ENCODE peak calls at places on chromosomes 13 and 19, in seven cellular contexts. Q is psoas muscle; A is heart right ventricle; X is fibroblast of mammary gland; J is fibroblast of lung; R is RWPE1; W is CD8-positive, alpha-beta T cell. L is an unnamed sample.
A peak's percentile ranks its signal among the peaks of the same experiment; 100 is the strongest.

GRCh38 chr13:40348096-40348679 is 318.3 kb downstream of the FOXO1 start:
- DNase-seq in Q (no peak), A (no peak), X (no peak), J (no peak), R (no peak), W (no peak), L (no peak)

GRCh38 chr19:38057954-38058690 is 151.1 kb downstream of the SIPA1L3 start:
- DNase-seq in Q (no peak), A (no peak), X (no peak), J (no peak), R (no peak), W (no peak), L (no peak)

GRCh38 chr13:46386996-46387851 is at the start of gene RUBCNL:
- DNase-seq in Q (peak; percentile 37), A (no peak), X (peak; percentile 64), J (peak; percentile 27), R (peak; percentile 75), W (no peak), L (peak; percentile 68)

GRCh38 chr19:3644351-3645066 is 17.9 kb upstream of the CACTIN start:
- DNase-seq in Q (no peak), A (no peak), X (peak; percentile 55), J (peak; percentile 63), R (no peak), W (no peak), L (no peak)

GRCh38 chr13:25886438-25887214 is 165.2 kb downstream of the SHISA2 start:
- DNase-seq in Q (no peak), A (no peak), X (peak; percentile 24), J (peak; percentile 95), R (peak; percentile 82), W (no peak), L (peak; percentile 92)

GRCh38 chr19:16661480-16662034 is 618 bp downstream of the TMEM38A start:
- DNase-seq in Q (peak; percentile 62), A (peak; percentile 71), X (no peak), J (no peak), R (no peak), W (no peak), L (no peak)

GRCh38 chr19:38759590-38760003 is 13.7 kb downstream of the LGALS7 start:
- DNase-seq in Q (no peak), A (no peak), X (peak; percentile 36), J (no peak), R (no peak), W (no peak), L (no peak)

GRCh38 chr19:50269653-50270052 is 59.5 kb downstream of the KCNC3 start:
- DNase-seq in Q (no peak), A (no peak), X (no peak), J (no peak), R (no peak), W (no peak), L (no peak)

GRCh38 chr13:41463823-41464602 is 6.7 kb downstream of the RGCC start:
- DNase-seq in Q (no peak), A (no peak), X (no peak), J (no peak), R (no peak), W (no peak), L (no peak)

GRCh38 chr13:76791290-76791664 is 94.9 kb downstream of the KCTD12 start:
- DNase-seq in Q (no peak), A (no peak), X (peak; percentile 27), J (no peak), R (no peak), W (no peak), L (no peak)

GRCh38 chr19:36210497-36210896 is 4.0 kb downstream of the ZNF565 start:
- DNase-seq in Q (no peak), A (no peak), X (no peak), J (peak; percentile 6), R (no peak), W (no peak), L (no peak)

GRCh38 chr13:52846567-52847321 is 1.7 kb downstream of the PCDH8 start:
- DNase-seq in Q (peak; percentile 50), A (peak; percentile 34), X (peak; percentile 28), J (peak; percentile 7), R (peak; percentile 32), W (no peak), L (no peak)

GRCh38 chr19:51325161-51325979 is 13.9 kb downstream of the IGLON5 start:
- DNase-seq in Q (no peak), A (no peak), X (no peak), J (no peak), R (no peak), W (no peak), L (no peak)

GRCh38 chr13:65985632-65986031 is 1244.5 kb downstream of the PCDH9 start:
- DNase-seq in Q (no peak), A (no peak), X (no peak), J (no peak), R (no peak), W (no peak), L (no peak)

GRCh38 chr19:46860125-46860845 is 512 bp upstream of the ARHGAP35 start:
- DNase-seq in Q (peak; percentile 99), A (peak; percentile 98), X (peak; percentile 97), J (peak; percentile 98), R (peak; percentile 97), W (peak; percentile 86), L (peak; percentile 99)

GRCh38 chr13:40381935-40382764 is 284.3 kb downstream of the FOXO1 start:
- DNase-seq in Q (no peak), A (peak; percentile 22), X (no peak), J (no peak), R (no peak), W (no peak), L (no peak)

GRCh38 chr19:5137114-5137513 is 168.2 kb downstream of the KDM4B start:
- DNase-seq in Q (no peak), A (no peak), X (no peak), J (no peak), R (no peak), W (no peak), L (no peak)

GRCh38 chr13:36850790-36851438 is 31.9 kb downstream of the RFXAP start:
- DNase-seq in Q (no peak), A (no peak), X (peak; percentile 18), J (no peak), R (no peak), W (no peak), L (peak; percentile 38)

GRCh38 chr13:30616927-30617314 is 799 bp upstream of the USPL1 start:
- DNase-seq in Q (no peak), A (peak; percentile 85), X (peak; percentile 93), J (peak; percentile 96), R (peak; percentile 69), W (no peak), L (peak; percentile 84)

GRCh38 chr19:29507081-29507860 is 18.5 kb upstream of the VSTM2B start:
- DNase-seq in Q (no peak), A (no peak), X (no peak), J (no peak), R (no peak), W (no peak), L (no peak)

GRCh38 chr13:95243207-95243606 is 58.0 kb downstream of the ABCC4 start:
- DNase-seq in Q (no peak), A (no peak), X (no peak), J (no peak), R (no peak), W (no peak), L (no peak)

GRCh38 chr13:46961719-46962118 is 64.9 kb upstream of the HTR2A start:
- DNase-seq in Q (no peak), A (no peak), X (peak; percentile 93), J (peak; percentile 82), R (peak; percentile 67), W (no peak), L (peak; percentile 83)

GRCh38 chr13:55087085-55087484 is 2053.6 kb upstream of the PRR20A start:
- DNase-seq in Q (no peak), A (no peak), X (no peak), J (no peak), R (no peak), W (no peak), L (no peak)

GRCh38 chr13:44206429-44206828 is 167.2 kb upstream of the SERP2 start:
- DNase-seq in Q (no peak), A (no peak), X (no peak), J (no peak), R (no peak), W (no peak), L (no peak)

GRCh38 chr13:46543307-46543706 is 9.7 kb upstream of the LRCH1 start:
- DNase-seq in Q (no peak), A (no peak), X (no peak), J (no peak), R (no peak), W (no peak), L (no peak)

GRCh38 chr19:50199254-50199545 is 4.2 kb upstream of the MYH14 start:
- DNase-seq in Q (no peak), A (peak; percentile 10), X (no peak), J (no peak), R (no peak), W (no peak), L (no peak)

GRCh38 chr13:111368091-111368490 is 47.6 kb downstream of the TEX29 start:
- DNase-seq in Q (no peak), A (no peak), X (no peak), J (no peak), R (no peak), W (no peak), L (no peak)
- TF ChIP-seq CTCF in Q (no peak), A (no peak), X (no peak), J (no peak), R (no peak), W (no peak), L (no peak)

DNA sequence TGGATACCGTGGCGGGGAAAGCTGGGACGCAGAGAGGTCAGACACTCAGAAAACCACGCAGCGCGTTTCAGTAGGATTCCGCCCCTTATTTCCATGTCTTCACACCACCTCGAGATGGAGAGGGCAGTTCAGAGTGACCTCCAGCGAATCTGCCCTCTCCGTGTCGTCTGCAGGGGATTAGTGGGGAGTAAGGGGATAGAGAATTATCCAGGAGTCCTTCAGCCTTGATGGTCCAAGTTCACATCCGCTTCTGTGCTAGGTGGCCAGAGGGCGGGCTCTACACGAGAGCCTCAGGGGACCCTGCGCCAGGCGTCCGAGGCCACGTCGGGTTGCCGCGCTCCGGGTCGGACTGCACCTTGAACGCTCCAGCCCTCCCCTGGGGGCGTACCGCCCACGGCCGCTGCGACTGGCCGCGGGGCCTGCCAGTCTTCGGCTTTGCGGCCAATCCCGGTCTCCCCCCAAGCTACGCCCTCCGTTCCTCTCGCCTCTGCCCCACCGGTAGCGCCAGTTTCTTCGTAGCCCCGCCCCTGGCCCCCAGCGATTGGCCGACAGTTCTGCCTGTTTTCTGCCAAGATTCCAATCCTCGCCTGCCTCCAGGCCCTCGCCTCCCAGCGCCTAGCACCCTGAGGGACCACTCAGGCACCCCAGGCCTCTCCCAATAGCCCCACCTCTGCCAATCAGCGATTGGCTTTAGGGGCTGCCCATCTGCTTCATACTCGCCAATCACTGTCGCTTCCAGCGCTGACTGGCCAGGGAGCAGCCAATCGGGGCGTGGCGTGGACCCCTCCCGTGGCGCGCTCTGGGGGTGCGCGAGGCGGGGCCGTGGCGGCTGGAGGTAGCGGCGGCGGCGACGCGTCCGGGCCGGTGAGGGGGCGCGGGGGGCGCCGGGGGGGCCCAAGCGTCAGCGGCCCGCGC is at the start of gene SLC25A42:
- DNase-seq in Q (peak; percentile 100), A (peak; percentile 100), X (peak; percentile 99), J (peak; percentile 100), R (peak; percentile 100), W (peak; percentile 97), L (peak; percentile 99)
- TF ChIP-seq CTCF in Q (no peak), A (no peak), X (no peak), J (no peak), R (no peak), W (no peak), L (no peak)

GRCh38 chr13:111359237-111359915 is 38.9 kb downstream of the TEX29 start:
- DNase-seq in Q (no peak), A (no peak), X (peak; percentile 34), J (peak; percentile 11), R (no peak), W (no peak), L (no peak)
- TF ChIP-seq CTCF in Q (no peak), A (no peak), X (peak; percentile 11), J (no peak), R (no peak), W (no peak), L (no peak)

GRCh38 chr19:41025411-41025810 is 34.3 kb downstream of the CYP2B6 start:
- DNase-seq in Q (no peak), A (no peak), X (no peak), J (no peak), R (no peak), W (no peak), L (no peak)
- TF ChIP-seq CTCF in Q (no peak), A (no peak), X (no peak), J (no peak), R (no peak), W (no peak), L (no peak)

L was measured in MCF 10A.